ENCODE peak calls at places on chromosome 21, in eight cellular contexts. One of them, this sample, is unnamed.

GRCh38 chr21:37845535-37845934 is 70.7 kb downstream of the KCNJ6 start:
- DNase-seq in AG04450: no peak
- DNase-seq in GM20000: no peak
- DNase-seq in WTC11: no peak
- DNase-seq in left ventricle myocardium inferior: no peak
- DNase-seq in BE2C: no peak
- DNase-seq in uterus: no peak
- DNase-seq in transverse colon: no peak
- DNase-seq in this sample: no peak

GRCh38 chr21:41366522-41367151 is 4.8 kb downstream of the MX2 start:
- DNase-seq in AG04450: peak
- DNase-seq in GM20000: peak
- DNase-seq in WTC11: no peak
- DNase-seq in left ventricle myocardium inferior: no peak
- DNase-seq in BE2C: no peak
- DNase-seq in uterus: no peak
- DNase-seq in transverse colon: peak
- DNase-seq in this sample: no peak

GRCh38 chr21:26007911-26008579 is 162.5 kb downstream of the APP start:
- DNase-seq in AG04450: no peak
- DNase-seq in GM20000: no peak
- DNase-seq in WTC11: no peak
- DNase-seq in left ventricle myocardium inferior: no peak
- DNase-seq in BE2C: no peak
- DNase-seq in uterus: no peak
- DNase-seq in transverse colon: no peak
- DNase-seq in this sample: no peak

GRCh38 chr21:46212721-46213484 is 15.7 kb downstream of the LSS start:
- DNase-seq in AG04450: no peak
- DNase-seq in GM20000: no peak
- DNase-seq in WTC11: peak
- DNase-seq in left ventricle myocardium inferior: no peak
- DNase-seq in BE2C: peak
- DNase-seq in uterus: peak
- DNase-seq in transverse colon: no peak
- DNase-seq in this sample: no peak

GRCh38 chr21:37207441-37208009 is 59.6 kb downstream of the VPS26C start:
- DNase-seq in AG04450: no peak
- DNase-seq in GM20000: peak
- DNase-seq in WTC11: no peak
- DNase-seq in left ventricle myocardium inferior: no peak
- DNase-seq in BE2C: peak
- DNase-seq in uterus: no peak
- DNase-seq in transverse colon: peak
- DNase-seq in this sample: no peak

GRCh38 chr21:29072873-29073221 is 601 bp downstream of the CCT8 start:
- DNase-seq in AG04450: no peak
- DNase-seq in GM20000: no peak
- DNase-seq in WTC11: no peak
- DNase-seq in left ventricle myocardium inferior: no peak
- DNase-seq in BE2C: peak
- DNase-seq in uterus: no peak
- DNase-seq in transverse colon: no peak
- DNase-seq in this sample: peak

GRCh38 chr21:32332463-32332951 is 33.9 kb downstream of the MRAP start:
- DNase-seq in AG04450: no peak
- DNase-seq in GM20000: no peak
- DNase-seq in WTC11: no peak
- DNase-seq in left ventricle myocardium inferior: no peak
- DNase-seq in BE2C: no peak
- DNase-seq in uterus: no peak
- DNase-seq in transverse colon: no peak
- DNase-seq in this sample: no peak

GRCh38 chr21:29233611-29234540 is 64.8 kb upstream of the BACH1 start:
- DNase-seq in AG04450: no peak
- DNase-seq in GM20000: peak
- DNase-seq in WTC11: no peak
- DNase-seq in left ventricle myocardium inferior: no peak
- DNase-seq in BE2C: no peak
- DNase-seq in uterus: no peak
- DNase-seq in transverse colon: no peak
- DNase-seq in this sample: no peak

GRCh38 chr21:43303240-43304178 is 123.4 kb downstream of the SIK1 start:
- DNase-seq in AG04450: no peak
- DNase-seq in GM20000: no peak
- DNase-seq in WTC11: no peak
- DNase-seq in left ventricle myocardium inferior: peak
- DNase-seq in BE2C: peak
- DNase-seq in uterus: no peak
- DNase-seq in transverse colon: no peak
- DNase-seq in this sample: no peak

GRCh38 chr21:32278068-32278467 is 781 bp downstream of the MIS18A start:
- DNase-seq in AG04450: no peak
- DNase-seq in GM20000: no peak
- DNase-seq in WTC11: no peak
- DNase-seq in left ventricle myocardium inferior: no peak
- DNase-seq in BE2C: no peak
- DNase-seq in uterus: no peak
- DNase-seq in transverse colon: no peak
- DNase-seq in this sample: no peak

GRCh38 chr21:46109251-46110221 is 11.6 kb downstream of the COL6A2 start:
- DNase-seq in AG04450: no peak
- DNase-seq in GM20000: no peak
- DNase-seq in WTC11: no peak
- DNase-seq in left ventricle myocardium inferior: no peak
- DNase-seq in BE2C: peak
- DNase-seq in uterus: no peak
- DNase-seq in transverse colon: no peak
- DNase-seq in this sample: no peak

GRCh38 chr21:36156815-36157670 is at the start of gene DOP1B:
- DNase-seq in AG04450: no peak
- DNase-seq in GM20000: no peak
- DNase-seq in WTC11: peak
- DNase-seq in left ventricle myocardium inferior: peak
- DNase-seq in BE2C: peak
- DNase-seq in uterus: no peak
- DNase-seq in transverse colon: peak
- DNase-seq in this sample: no peak

GRCh38 chr21:40795313-40795712 is 51.6 kb downstream of the DSCAM start:
- DNase-seq in AG04450: no peak
- DNase-seq in GM20000: no peak
- DNase-seq in WTC11: no peak
- DNase-seq in left ventricle myocardium inferior: no peak
- DNase-seq in BE2C: no peak
- DNase-seq in uterus: no peak
- DNase-seq in transverse colon: no peak
- DNase-seq in this sample: no peak

GRCh38 chr21:41943468-41944250 is 10.2 kb downstream of the C2CD2 start:
- DNase-seq in AG04450: no peak
- DNase-seq in GM20000: no peak
- DNase-seq in WTC11: no peak
- DNase-seq in left ventricle myocardium inferior: no peak
- DNase-seq in BE2C: no peak
- DNase-seq in uterus: no peak
- DNase-seq in transverse colon: no peak
- DNase-seq in this sample: no peak

GRCh38 chr21:40185208-40185607 is 318.0 kb downstream of the PCP4 start:
- DNase-seq in AG04450: no peak
- DNase-seq in GM20000: no peak
- DNase-seq in WTC11: no peak
- DNase-seq in left ventricle myocardium inferior: no peak
- DNase-seq in BE2C: no peak
- DNase-seq in uterus: no peak
- DNase-seq in transverse colon: no peak
- DNase-seq in this sample: no peak

GRCh38 chr21:40699366-40699765 is 147.6 kb downstream of the DSCAM start:
- DNase-seq in AG04450: no peak
- DNase-seq in GM20000: no peak
- DNase-seq in WTC11: no peak
- DNase-seq in left ventricle myocardium inferior: no peak
- DNase-seq in BE2C: no peak
- DNase-seq in uterus: no peak
- DNase-seq in transverse colon: no peak
- DNase-seq in this sample: no peak

GRCh38 chr21:27024316-27024715 is 57.4 kb upstream of the ADAMTS5 start:
- DNase-seq in AG04450: no peak
- DNase-seq in GM20000: no peak
- DNase-seq in WTC11: no peak
- DNase-seq in left ventricle myocardium inferior: no peak
- DNase-seq in BE2C: no peak
- DNase-seq in uterus: no peak
- DNase-seq in transverse colon: no peak
- DNase-seq in this sample: no peak

GRCh38 chr21:26449161-26449560 is 123.9 kb downstream of the CYYR1 start:
- DNase-seq in AG04450: peak
- DNase-seq in GM20000: no peak
- DNase-seq in WTC11: no peak
- DNase-seq in left ventricle myocardium inferior: no peak
- DNase-seq in BE2C: no peak
- DNase-seq in uterus: no peak
- DNase-seq in transverse colon: no peak
- DNase-seq in this sample: no peak

GRCh38 chr21:41016472-41016871 is 151.5 kb upstream of the BACE2 start:
- DNase-seq in AG04450: no peak
- DNase-seq in GM20000: no peak
- DNase-seq in WTC11: no peak
- DNase-seq in left ventricle myocardium inferior: no peak
- DNase-seq in BE2C: no peak
- DNase-seq in uterus: no peak
- DNase-seq in transverse colon: no peak
- DNase-seq in this sample: no peak

GRCh38 chr21:45029968-45030636 is 44.3 kb upstream of the ADARB1 start:
- DNase-seq in AG04450: no peak
- DNase-seq in GM20000: no peak
- DNase-seq in WTC11: peak
- DNase-seq in left ventricle myocardium inferior: no peak
- DNase-seq in BE2C: peak
- DNase-seq in uterus: no peak
- DNase-seq in transverse colon: no peak
- DNase-seq in this sample: no peak

GRCh38 chr21:45027241-45028196 is 46.9 kb upstream of the ADARB1 start:
- DNase-seq in AG04450: no peak
- DNase-seq in GM20000: peak
- DNase-seq in WTC11: no peak
- DNase-seq in left ventricle myocardium inferior: no peak
- DNase-seq in BE2C: peak
- DNase-seq in uterus: no peak
- DNase-seq in transverse colon: no peak
- DNase-seq in this sample: no peak

GRCh38 chr21:45029298-45029967 is 44.9 kb upstream of the ADARB1 start:
- DNase-seq in AG04450: no peak
- DNase-seq in GM20000: no peak
- DNase-seq in WTC11: no peak
- DNase-seq in left ventricle myocardium inferior: peak
- DNase-seq in BE2C: peak
- DNase-seq in uterus: no peak
- DNase-seq in transverse colon: no peak
- DNase-seq in this sample: no peak

GRCh38 chr21:45026066-45026745 is 48.2 kb upstream of the ADARB1 start:
- DNase-seq in AG04450: no peak
- DNase-seq in GM20000: no peak
- DNase-seq in WTC11: no peak
- DNase-seq in left ventricle myocardium inferior: no peak
- DNase-seq in BE2C: peak
- DNase-seq in uterus: no peak
- DNase-seq in transverse colon: no peak
- DNase-seq in this sample: no peak

GRCh38 chr21:45026833-45027232 is 47.5 kb upstream of the ADARB1 start:
- DNase-seq in AG04450: no peak
- DNase-seq in GM20000: no peak
- DNase-seq in WTC11: no peak
- DNase-seq in left ventricle myocardium inferior: no peak
- DNase-seq in BE2C: peak
- DNase-seq in uterus: no peak
- DNase-seq in transverse colon: no peak
- DNase-seq in this sample: no peak
- TF ChIP-seq CTCF in AG04450: no peak
- TF ChIP-seq CTCF in GM20000: no peak
- TF ChIP-seq CTCF in WTC11: no peak
- TF ChIP-seq CTCF in left ventricle myocardium inferior: no peak
- TF ChIP-seq CTCF in BE2C: no peak
- TF ChIP-seq CTCF in uterus: no peak
- TF ChIP-seq CTCF in transverse colon: no peak
- TF ChIP-seq CTCF in this sample: no peak

GRCh38 chr21:44455524-44456206 is 355 bp downstream of the LRRC3 start:
- DNase-seq in AG04450: no peak
- DNase-seq in GM20000: peak
- DNase-seq in WTC11: peak
- DNase-seq in left ventricle myocardium inferior: peak
- DNase-seq in BE2C: no peak
- DNase-seq in uterus: no peak
- DNase-seq in transverse colon: peak
- DNase-seq in this sample: peak
- TF ChIP-seq CTCF in AG04450: no peak
- TF ChIP-seq CTCF in GM20000: peak
- TF ChIP-seq CTCF in WTC11: no peak
- TF ChIP-seq CTCF in left ventricle myocardium inferior: peak
- TF ChIP-seq CTCF in BE2C: no peak
- TF ChIP-seq CTCF in uterus: no peak
- TF ChIP-seq CTCF in transverse colon: no peak
- TF ChIP-seq CTCF in this sample: no peak

DNA sequence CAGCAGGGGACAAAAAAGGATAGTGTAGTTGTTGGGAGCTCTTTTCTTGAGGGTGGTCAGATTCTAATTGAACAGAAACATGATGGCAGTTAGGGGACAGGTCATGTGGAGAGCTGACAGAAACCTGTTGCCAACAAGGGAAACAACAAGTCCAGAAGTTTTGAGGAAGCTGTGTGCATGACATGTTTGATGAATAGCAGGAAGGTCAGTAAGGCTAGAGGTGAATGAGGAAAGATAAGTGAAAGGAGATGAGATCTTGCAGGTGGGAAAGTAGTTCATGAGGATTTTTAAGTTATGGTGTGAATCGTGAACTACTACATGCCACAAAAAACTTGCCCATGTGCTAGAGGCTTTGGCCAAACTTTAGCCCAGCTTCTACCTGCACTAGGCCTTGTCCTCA is 1817.4 kb downstream of the MRPL39 start:
- DNase-seq in AG04450: no peak
- DNase-seq in GM20000: no peak
- DNase-seq in WTC11: no peak
- DNase-seq in left ventricle myocardium inferior: no peak
- DNase-seq in BE2C: no peak
- DNase-seq in uterus: no peak
- DNase-seq in transverse colon: no peak
- DNase-seq in this sample: no peak
- TF ChIP-seq CTCF in AG04450: no peak
- TF ChIP-seq CTCF in GM20000: no peak
- TF ChIP-seq CTCF in WTC11: no peak
- TF ChIP-seq CTCF in left ventricle myocardium inferior: no peak
- TF ChIP-seq CTCF in BE2C: no peak
- TF ChIP-seq CTCF in uterus: no peak
- TF ChIP-seq CTCF in transverse colon: no peak
- TF ChIP-seq CTCF in this sample: no peak

DNA sequence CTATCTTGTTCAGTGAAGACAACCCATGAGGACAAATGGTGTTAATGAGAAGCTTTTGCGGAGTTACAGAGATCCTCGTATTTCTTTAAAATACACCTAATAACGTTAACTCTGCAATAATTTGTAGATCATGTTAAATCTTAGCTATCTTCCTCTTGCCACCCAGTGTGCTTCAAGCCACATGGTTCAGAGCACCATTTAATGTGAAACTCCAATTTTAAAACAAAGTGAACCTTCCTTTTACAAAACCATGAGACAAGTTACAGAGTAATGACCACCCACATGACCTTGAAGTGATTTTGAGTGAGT is 1.7 kb upstream of the KCNE2 start:
- DNase-seq in AG04450: no peak
- DNase-seq in GM20000: no peak
- DNase-seq in WTC11: no peak
- DNase-seq in left ventricle myocardium inferior: no peak
- DNase-seq in BE2C: no peak
- DNase-seq in uterus: no peak
- DNase-seq in transverse colon: no peak
- DNase-seq in this sample: no peak
- TF ChIP-seq CTCF in AG04450: no peak
- TF ChIP-seq CTCF in GM20000: no peak
- TF ChIP-seq CTCF in WTC11: no peak
- TF ChIP-seq CTCF in left ventricle myocardium inferior: peak
- TF ChIP-seq CTCF in BE2C: no peak
- TF ChIP-seq CTCF in uterus: no peak
- TF ChIP-seq CTCF in transverse colon: peak
- TF ChIP-seq CTCF in this sample: peak

This sample was measured in endothelial cell.